ENCODE peak calls at places on chromosomes 6 and 20, in ten cellular contexts. J is GM12864, S is fibroblast of pulmonary artery, X is AG04450, G is AG10803, L is breast epithelium, I is hepatocyte, T is kidney epithelial cell, D is cardiac muscle cell, V is LNCaP clone FGC. Y is an unnamed sample.
A peak's percentile ranks its signal among the peaks of the same experiment; 100 is the strongest.

GRCh38 chr6:118705799-118706481 is 54.5 kb upstream of the CEP85L start:
- DNase-seq in G (peak; percentile 82), S (peak; percentile 77), J (no peak), D (peak; percentile 90), L (no peak), T (no peak), X (no peak), V (no peak), I (no peak), Y (no peak)

GRCh38 chr20:38209736-38210405 is 44.8 kb upstream of the TGM2 start:
- DNase-seq in V (no peak), L (no peak), G (no peak), S (no peak), J (no peak), X (no peak), I (no peak), T (no peak), D (no peak), Y (no peak)

GRCh38 chr6:112331306-112331705 is 15.8 kb upstream of the RFPL4B start:
- DNase-seq in T (no peak), D (no peak), I (no peak), X (no peak), V (no peak), J (no peak), S (no peak), L (no peak), G (peak; percentile 80), Y (peak; percentile 89)

GRCh38 chr6:144087789-144088426 is 7.5 kb downstream of the SF3B5 start:
- DNase-seq in X (no peak), L (no peak), I (no peak), V (peak; percentile 17), D (no peak), S (no peak), T (no peak), G (no peak), J (no peak), Y (no peak)

GRCh38 chr6:20542927-20543602 is 8.8 kb downstream of the CDKAL1 start:
- DNase-seq in V (peak; percentile 58), J (peak; percentile 70), T (peak; percentile 76), I (no peak), X (peak; percentile 43), L (no peak), D (peak; percentile 85), G (peak; percentile 48), S (peak; percentile 95), Y (peak; percentile 57)

GRCh38 chr6:19613678-19614077 is 223.5 kb upstream of the ID4 start:
- DNase-seq in L (no peak), I (no peak), V (peak; percentile 1), T (no peak), D (no peak), G (no peak), X (no peak), S (peak; percentile 3), J (no peak), Y (no peak)

GRCh38 chr6:152585236-152585635 is 51.9 kb downstream of the SYNE1 start:
- DNase-seq in G (peak; percentile 73), X (no peak), I (no peak), L (no peak), D (no peak), V (no peak), S (no peak), T (no peak), J (no peak), Y (no peak)

GRCh38 chr6:7590918-7591302 is 912 bp downstream of the SNRNP48 start:
- DNase-seq in L (no peak), T (no peak), X (no peak), S (peak; percentile 13), G (peak; percentile 29), D (no peak), V (no peak), I (peak; percentile 28), J (no peak), Y (no peak)

GRCh38 chr6:114167583-114168576 is 174.9 kb downstream of the HS3ST5 start:
- DNase-seq in J (no peak), T (no peak), L (no peak), I (no peak), X (no peak), D (no peak), S (no peak), G (no peak), V (peak; percentile 30), Y (no peak)

GRCh38 chr6:167212716-167213011 is 54.9 kb upstream of the GPR31 start:
- DNase-seq in I (no peak), G (no peak), T (no peak), J (no peak), V (no peak), S (no peak), L (no peak), X (no peak), D (no peak), Y (no peak)

GRCh38 chr6:125094563-125094962 is 59.0 kb upstream of the TPD52L1 start:
- DNase-seq in S (peak; percentile 47), J (no peak), G (peak; percentile 35), L (no peak), I (no peak), X (no peak), T (no peak), D (peak; percentile 46), V (no peak), Y (peak; percentile 22)

GRCh38 chr20:44039147-44039546 is 124.5 kb downstream of the TOX2 start:
- DNase-seq in D (no peak), G (no peak), T (no peak), S (no peak), L (peak; percentile 11), I (no peak), V (no peak), X (no peak), J (no peak), Y (no peak)

GRCh38 chr6:92888316-92888715 is 531.0 kb downstream of the EPHA7 start:
- DNase-seq in G (no peak), V (no peak), L (no peak), D (no peak), S (no peak), I (no peak), J (no peak), X (no peak), T (no peak), Y (no peak)

GRCh38 chr20:63061701-63062100 is 54.9 kb upstream of the BHLHE23 start:
- DNase-seq in D (no peak), L (no peak), X (no peak), I (no peak), G (no peak), S (no peak), V (no peak), T (no peak), J (no peak), Y (no peak)

GRCh38 chr20:19975436-19975799 is 41.7 kb upstream of the NAA20 start:
- DNase-seq in L (no peak), D (peak; percentile 52), J (no peak), I (no peak), S (peak; percentile 58), G (peak; percentile 62), V (no peak), X (no peak), T (no peak), Y (no peak)

GRCh38 chr20:19977373-19977770 is 39.8 kb upstream of the NAA20 start:
- DNase-seq in I (no peak), G (no peak), J (no peak), X (no peak), T (no peak), D (no peak), S (no peak), V (no peak), L (no peak), Y (no peak)

GRCh38 chr20:19976595-19977372 is 40.4 kb upstream of the NAA20 start:
- DNase-seq in X (no peak), I (peak; percentile 62), J (no peak), G (peak; percentile 88), V (no peak), L (peak; percentile 82), T (peak; percentile 81), D (peak; percentile 79), S (peak; percentile 79), Y (no peak)

GRCh38 chr20:19974621-19975435 is 42.3 kb upstream of the NAA20 start:
- DNase-seq in T (peak; percentile 77), S (peak; percentile 92), L (peak; percentile 82), J (no peak), G (peak; percentile 99), D (peak; percentile 94), V (no peak), X (peak; percentile 93), I (peak; percentile 85), Y (peak; percentile 93)

DNA sequence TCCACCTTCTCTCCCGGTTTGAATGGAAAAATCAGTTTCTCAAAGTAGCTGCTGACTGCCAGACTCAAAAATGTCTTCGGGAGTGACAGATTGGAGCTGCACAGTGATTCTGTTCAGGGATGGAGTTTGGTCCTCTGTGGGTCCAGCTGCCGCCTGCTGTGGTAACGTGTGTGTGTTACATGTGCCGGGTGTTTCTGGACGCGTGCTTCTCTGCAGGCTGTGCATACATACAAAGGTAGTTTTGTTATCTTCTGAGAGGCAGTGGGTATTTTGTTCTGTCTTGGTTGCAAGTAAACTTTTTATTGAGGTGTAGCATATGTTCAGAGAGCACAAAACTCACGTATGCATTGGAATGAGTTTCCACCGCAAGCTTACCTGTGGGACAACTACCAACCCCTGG is 41.3 kb upstream of the NAA20 start:
- DNase-seq in D (peak; percentile 30), I (no peak), J (no peak), S (peak; percentile 31), L (no peak), T (no peak), V (no peak), X (no peak), G (peak; percentile 42), Y (no peak)
- H3K4me3 ChIP-seq in D (no peak overlapping the region), I (peak overlapping the region; percentile 7), J (no peak overlapping the region), S (peak overlapping the region; percentile 89), L (peak overlapping the region; percentile 64), T (peak overlapping the region; percentile 61), V (no peak overlapping the region), X (peak overlapping the region; percentile 99), G (peak overlapping the region; percentile 98), Y (peak overlapping the region; percentile 67)

GRCh38 chr6:5379647-5380242 is 118.4 kb downstream of the FARS2 start:
- DNase-seq in I (peak; percentile 38), G (peak; percentile 25), T (no peak), X (no peak), L (no peak), S (peak; percentile 59), J (peak; percentile 19), V (peak; percentile 41), D (peak; percentile 49), Y (peak; percentile 35)
- TF ChIP-seq CTCF in I (peak; percentile 46), G (peak; percentile 53), T (peak; percentile 51), X (peak; percentile 69), L (no peak), S (peak; percentile 75), J (peak; percentile 81), V (peak; percentile 81), D (peak; percentile 63), Y (peak; percentile 81)

DNA sequence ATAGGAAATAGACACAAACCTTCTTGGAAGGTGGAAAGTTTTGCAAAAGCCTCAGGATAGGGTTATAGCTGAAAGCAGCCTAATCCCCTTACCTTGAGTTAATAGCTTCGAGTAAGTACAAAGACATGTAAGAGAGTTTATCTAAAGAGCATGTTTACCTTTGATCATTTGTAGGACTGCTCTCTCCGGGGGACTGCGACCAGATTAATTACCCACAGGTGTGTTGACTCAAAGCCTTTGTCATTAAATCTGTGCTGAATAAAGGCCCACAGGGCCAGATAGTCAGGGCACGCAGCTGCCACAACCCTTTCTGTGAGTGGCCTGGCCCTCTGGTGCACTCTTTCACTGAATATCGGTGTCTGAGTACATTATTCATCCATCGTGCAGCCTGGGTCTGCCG is 5.5 kb upstream of the MICA start:
- DNase-seq in L (no peak), D (no peak), J (no peak), X (no peak), G (no peak), I (no peak), V (no peak), T (no peak), S (no peak), Y (no peak)
- H3K4me3 ChIP-seq in L (no peak overlapping the region), D (no peak overlapping the region), J (no peak overlapping the region), X (no peak overlapping the region), G (peak overlapping the region; percentile 84), I (no peak overlapping the region), V (no peak overlapping the region), T (no peak overlapping the region), S (no peak overlapping the region), Y (no peak overlapping the region)

GRCh38 chr20:24353135-24353694 is 116.2 kb upstream of the SYNDIG1 start:
- DNase-seq in S (no peak), D (no peak), J (no peak), L (no peak), G (no peak), V (no peak), I (no peak), X (no peak), T (no peak), Y (no peak)
- TF ChIP-seq CTCF in S (no peak), D (no peak), J (no peak), L (no peak), G (no peak), V (no peak), I (no peak), X (no peak), T (no peak), Y (no peak)